ENCODE peak calls at places on chromosomes 1 and 21, in seven cellular contexts. N, M, K, W, X, S and D are unnamed samples.

GRCh38 chr1:95023399-95024050 is 49.2 kb downstream of the ALG14 start:
- DNase-seq in N (no peak), M (no peak), K (no peak), W (no peak), X (no peak), S (peak), D (no peak)

GRCh38 chr1:20358761-20359263 is 68.1 kb downstream of the VWA5B1 start:
- DNase-seq in N (no peak), M (peak), K (peak), W (no peak), X (peak), S (peak), D (peak)

GRCh38 chr1:157450106-157450505 is 102.2 kb downstream of the FCRL5 start:
- DNase-seq in N (no peak), M (no peak), K (no peak), W (no peak), X (no peak), S (no peak), D (no peak)

GRCh38 chr1:9437931-9438330 is 101.3 kb upstream of the SLC25A33 start:
- DNase-seq in N (no peak), M (no peak), K (no peak), W (no peak), X (no peak), S (peak), D (no peak)

GRCh38 chr1:60461889-60462595 is 388.5 kb upstream of the C1orf87 start:
- DNase-seq in N (no peak), M (no peak), K (no peak), W (no peak), X (no peak), S (no peak), D (no peak)

GRCh38 chr21:42846221-42846620 is 33.1 kb downstream of the WDR4 start:
- DNase-seq in N (no peak), M (peak), K (no peak), W (no peak), X (no peak), S (no peak), D (no peak)

GRCh38 chr1:220516722-220517042 is 11.3 kb upstream of the MARK1 start:
- DNase-seq in N (no peak), M (no peak), K (no peak), W (no peak), X (no peak), S (no peak), D (no peak)

GRCh38 chr1:167566766-167567165 is 13.2 kb upstream of the CREG1 start:
- DNase-seq in N (no peak), M (no peak), K (no peak), W (no peak), X (no peak), S (no peak), D (no peak)

GRCh38 chr21:33732038-33732437 is 89.7 kb downstream of the ITSN1 start:
- DNase-seq in N (no peak), M (no peak), K (no peak), W (no peak), X (no peak), S (no peak), D (no peak)

GRCh38 chr1:64320470-64320869 is 117.0 kb downstream of the UBE2U start:
- DNase-seq in N (no peak), M (no peak), K (no peak), W (peak), X (no peak), S (peak), D (no peak)

GRCh38 chr21:35252831-35253230 is 203.7 kb upstream of the RUNX1 start:
- DNase-seq in N (no peak), M (no peak), K (no peak), W (no peak), X (no peak), S (no peak), D (no peak)

GRCh38 chr1:74502858-74503257 is 9.6 kb downstream of the LRRC53 start:
- DNase-seq in N (no peak), M (no peak), K (no peak), W (no peak), X (no peak), S (no peak), D (no peak)

GRCh38 chr1:232974971-232975370 is 24.6 kb downstream of the NTPCR start:
- DNase-seq in N (no peak), M (no peak), K (no peak), W (no peak), X (no peak), S (peak), D (no peak)

GRCh38 chr1:171174895-171175294 is 10.2 kb upstream of the FMO2 start:
- DNase-seq in N (no peak), M (no peak), K (no peak), W (no peak), X (no peak), S (no peak), D (no peak)

GRCh38 chr1:222912730-222913129 is 97.9 kb downstream of the DISP1 start:
- DNase-seq in N (no peak), M (no peak), K (no peak), W (no peak), X (no peak), S (no peak), D (no peak)

GRCh38 chr1:45304311-45305081 is 22.2 kb upstream of the HPDL start:
- DNase-seq in N (no peak), M (peak), K (peak), W (no peak), X (peak), S (peak), D (no peak)

GRCh38 chr1:3192359-3192758 is 123.4 kb downstream of the PRDM16 start:
- DNase-seq in N (no peak), M (no peak), K (peak), W (no peak), X (no peak), S (no peak), D (no peak)

GRCh38 chr1:161190962-161191521 is 7.8 kb downstream of the ADAMTS4 start:
- DNase-seq in N (no peak), M (no peak), K (no peak), W (no peak), X (no peak), S (no peak), D (no peak)

GRCh38 chr1:26697441-26697977 is 1.7 kb downstream of the ARID1A start:
- DNase-seq in N (no peak), M (peak), K (no peak), W (no peak), X (no peak), S (no peak), D (no peak)

GRCh38 chr1:224647449-224647848 is 31.3 kb downstream of the CNIH3 start:
- DNase-seq in N (no peak), M (no peak), K (no peak), W (no peak), X (no peak), S (no peak), D (no peak)

GRCh38 chr1:59029768-59030167 is 245.9 kb upstream of the JUN start:
- DNase-seq in N (no peak), M (no peak), K (no peak), W (no peak), X (peak), S (no peak), D (no peak)

GRCh38 chr1:15322648-15323350 is 75.8 kb downstream of the FHAD1 start:
- DNase-seq in N (no peak), M (peak), K (peak), W (no peak), X (peak), S (no peak), D (peak)

GRCh38 chr21:45282283-45283018 is 5.2 kb downstream of the POFUT2 start:
- DNase-seq in N (no peak), M (no peak), K (peak), W (no peak), X (no peak), S (no peak), D (no peak)

GRCh38 chr1:171985639-171986038 is 144.3 kb downstream of the DNM3 start:
- DNase-seq in N (peak), M (peak), K (no peak), W (no peak), X (peak), S (no peak), D (no peak)

GRCh38 chr1:149995927-149996326 is 14.6 kb downstream of the OTUD7B start:
- DNase-seq in N (no peak), M (no peak), K (no peak), W (no peak), X (peak), S (no peak), D (no peak)

DNA sequence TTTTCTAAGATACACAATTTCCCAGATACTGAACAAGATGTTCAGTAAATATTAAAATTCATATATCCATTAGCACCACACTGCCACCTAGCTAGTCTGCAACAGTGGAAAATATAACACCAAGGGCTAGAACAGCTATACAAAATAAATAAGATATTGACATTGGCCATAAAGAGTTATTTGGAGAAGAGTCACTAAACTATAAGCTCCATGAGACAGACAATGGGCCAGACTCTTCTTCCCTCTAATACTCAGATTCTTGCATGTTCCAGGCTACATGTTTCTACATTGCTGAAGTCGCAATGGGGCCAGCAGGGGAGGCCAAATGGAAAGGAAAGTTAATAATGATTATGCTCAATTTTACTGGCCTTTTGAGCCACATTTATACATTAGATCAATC is 21.5 kb downstream of the SPATA6 start:
- DNase-seq in N (no peak), M (no peak), K (no peak), W (no peak), X (no peak), S (peak), D (peak)
- TF ChIP-seq CTCF in N (peak), M (peak), K (no peak), W (no peak), X (peak), S (peak), D (peak)

DNA sequence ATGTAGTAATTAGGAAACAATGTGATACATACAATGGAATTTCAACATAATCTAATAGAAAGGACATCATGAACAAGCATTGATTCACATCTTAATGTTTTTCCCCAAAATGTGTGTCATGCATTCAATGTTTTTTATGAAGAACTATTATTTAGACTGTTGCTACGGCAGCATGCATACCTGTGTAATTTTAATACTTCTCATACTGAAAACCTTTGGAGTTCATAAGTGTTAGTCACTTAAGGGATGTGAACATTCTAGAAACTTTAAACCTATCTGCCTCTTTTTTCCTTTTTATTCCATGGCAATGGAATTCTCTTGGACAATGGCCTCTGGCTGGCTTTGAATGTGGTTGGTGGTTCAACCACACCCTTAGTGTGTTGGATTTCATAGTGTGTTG is 48.6 kb downstream of the TMPRSS15 start:
- DNase-seq in N (no peak), M (no peak), K (no peak), W (no peak), X (no peak), S (no peak), D (no peak)
- H3K4me3 ChIP-seq in N (no peak), M (no peak), K (no peak), W (no peak), X (no peak), S (no peak), D (no peak)

GRCh38 chr1:178587975-178588374 is 75.1 kb downstream of the TEX35 start:
- DNase-seq in N (no peak), M (no peak), K (no peak), W (no peak), X (no peak), S (no peak), D (no peak)
- TF ChIP-seq CTCF in N (no peak), M (no peak), K (no peak), W (no peak), X (no peak), S (peak), D (peak)

DNA sequence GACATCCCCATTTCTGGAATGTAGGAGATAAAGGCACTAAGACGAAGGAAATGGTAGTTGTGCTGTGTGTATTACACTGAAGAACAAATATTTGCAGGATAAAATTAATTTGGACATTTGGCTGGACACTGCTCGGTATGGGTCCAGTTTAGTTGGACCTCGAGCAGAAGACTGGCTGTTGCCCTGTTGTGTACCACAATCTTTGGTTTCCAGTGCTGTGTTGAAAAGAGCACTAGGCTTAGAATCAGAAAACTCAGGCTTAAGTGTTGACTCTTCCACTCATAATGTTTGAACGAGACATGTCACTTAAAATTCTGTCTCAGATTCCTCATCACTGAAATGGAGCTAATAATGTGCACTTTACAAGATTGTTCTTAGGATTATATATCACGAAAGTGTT is 1.2 kb upstream of the ARPC5 start:
- DNase-seq in N (no peak), M (no peak), K (no peak), W (no peak), X (no peak), S (no peak), D (no peak)
- H3K4me3 ChIP-seq in N (no peak), M (peak), K (no peak), W (peak), X (peak), S (peak), D (peak)

DNA sequence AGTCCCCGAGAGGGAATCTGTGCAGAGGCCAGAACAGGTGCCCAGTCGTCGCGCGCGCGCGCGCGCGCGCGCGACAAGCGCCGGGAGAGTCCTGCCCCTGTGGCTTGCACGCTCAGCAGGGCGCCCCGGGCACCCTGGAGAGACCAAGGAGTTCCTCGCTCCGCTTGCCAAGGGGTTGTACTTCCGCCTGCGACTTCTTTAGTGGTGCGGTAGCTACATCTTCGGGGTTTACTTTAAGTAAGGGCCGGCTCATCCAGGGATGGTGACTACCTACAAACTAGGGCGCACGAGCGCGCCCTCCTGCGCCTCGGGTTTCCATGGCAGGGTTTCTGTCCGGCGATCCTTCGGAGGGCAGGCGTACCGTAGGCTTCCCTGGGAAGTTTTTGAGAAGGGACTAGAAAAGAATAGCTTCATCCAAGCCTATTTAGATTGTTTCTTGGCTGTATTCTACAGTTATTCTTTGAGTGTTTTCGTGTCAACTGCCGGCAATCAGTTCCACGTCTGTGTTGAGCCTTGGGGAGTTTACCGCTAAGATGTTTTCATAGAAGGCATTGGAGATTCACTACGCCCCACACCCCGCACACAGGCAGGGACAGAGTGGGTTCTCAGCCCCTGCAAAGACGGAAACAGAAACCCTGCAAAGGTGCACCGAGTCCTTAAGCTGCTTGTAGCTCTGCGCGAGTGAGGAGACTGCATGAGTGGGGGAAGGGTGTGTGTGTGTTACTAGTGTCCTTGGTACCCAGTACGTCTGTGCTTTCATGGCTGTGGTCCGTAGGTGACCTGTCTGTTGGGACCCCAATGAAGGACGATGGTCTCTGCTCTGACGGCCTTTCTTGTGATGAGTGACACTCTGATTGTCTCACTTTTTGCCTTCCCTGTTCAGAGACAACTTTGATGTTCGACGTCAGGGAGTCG is 1.7 kb downstream of the LHX4 start:
- DNase-seq in N (peak), M (peak), K (no peak), W (no peak), X (peak), S (peak), D (peak)
- TF ChIP-seq CTCF in N (peak), M (peak), K (no peak), W (no peak), X (peak), S (no peak), D (peak)

GRCh38 chr1:56816264-56816663 is 2.9 kb downstream of the FYB2 start:
- DNase-seq in N (no peak), M (no peak), K (no peak), W (no peak), X (no peak), S (peak), D (no peak)
- H3K4me3 ChIP-seq in N (no peak), M (no peak), K (no peak), W (no peak), X (no peak), S (no peak), D (no peak)

GRCh38 chr1:178282949-178283367 is 189.1 kb downstream of the RASAL2 start:
- DNase-seq in N (peak), M (peak), K (no peak), W (no peak), X (no peak), S (peak), D (no peak)
- TF ChIP-seq CTCF in N (peak), M (peak), K (peak), W (peak), X (peak), S (peak), D (peak)

GRCh38 chr1:155250633-155251449 is 4.4 kb downstream of the ENTREP3 start:
- DNase-seq in N (peak), M (peak), K (peak), W (no peak), X (peak), S (peak), D (no peak)
- H3K4me3 ChIP-seq in N (no peak), M (no peak), K (peak), W (no peak), X (no peak), S (no peak), D (no peak)